ENCODE peak calls at places on chromosome 9, in six cellular contexts. J is CD4-positive, alpha-beta memory T cell; E is thoracic aorta; C is CD8-positive, alpha-beta T cell; M is Caco-2; B is lung. L is an unnamed sample.

GRCh38 chr9:21336467-21336866 is 1.3 kb upstream of the KLHL9 start:
- DNase-seq in J (no peak), E (no peak), C (no peak), M (no peak), B (no peak), L (no peak)

GRCh38 chr9:699396-699795 is 142.1 kb upstream of the DMRT1 start:
- DNase-seq in J (no peak), E (no peak), C (no peak), M (no peak), B (no peak), L (no peak)

GRCh38 chr9:4680750-4681149 is 1.4 kb downstream of the CDC37L1 start:
- DNase-seq in J (no peak), E (no peak), C (no peak), M (no peak), B (no peak), L (no peak)

GRCh38 chr9:38432922-38433510 is 8.8 kb upstream of the IGFBPL1 start:
- DNase-seq in J (peak), E (no peak), C (no peak), M (no peak), B (no peak), L (peak)

GRCh38 chr9:14271078-14271673 is 42.8 kb downstream of the NFIB start:
- DNase-seq in J (no peak), E (no peak), C (no peak), M (no peak), B (peak), L (no peak)

GRCh38 chr9:78807286-78807685 is 510.4 kb downstream of the PSAT1 start:
- DNase-seq in J (no peak), E (no peak), C (no peak), M (no peak), B (no peak), L (no peak)

GRCh38 chr9:126327750-126328120 is 1.1 kb downstream of the MVB12B start:
- DNase-seq in J (no peak), E (no peak), C (no peak), M (no peak), B (no peak), L (no peak)

GRCh38 chr9:126609711-126610388 is 3.9 kb upstream of the LMX1B start:
- DNase-seq in J (no peak), E (no peak), C (no peak), M (no peak), B (no peak), L (no peak)

GRCh38 chr9:7234144-7234543 is 476.4 kb downstream of the KDM4C start:
- DNase-seq in J (no peak), E (no peak), C (no peak), M (no peak), B (no peak), L (peak)

GRCh38 chr9:117763314-117763713 is 59.1 kb downstream of the TLR4 start:
- DNase-seq in J (no peak), E (no peak), C (no peak), M (no peak), B (no peak), L (no peak)

GRCh38 chr9:125119643-125120286 is 23.6 kb downstream of the SCAI start:
- DNase-seq in J (no peak), E (no peak), C (no peak), M (no peak), B (no peak), L (peak)

GRCh38 chr9:26210338-26210851 is 532.2 kb upstream of the TUSC1 start:
- DNase-seq in J (no peak), E (no peak), C (no peak), M (no peak), B (no peak), L (no peak)

GRCh38 chr9:88270398-88270797 is 117.8 kb upstream of the SPIN1 start:
- DNase-seq in J (no peak), E (no peak), C (no peak), M (no peak), B (no peak), L (no peak)

GRCh38 chr9:114777841-114778240 is 28.0 kb downstream of the TNFSF15 start:
- DNase-seq in J (no peak), E (no peak), C (no peak), M (no peak), B (no peak), L (peak)

GRCh38 chr9:100340224-100340623 is 12.5 kb downstream of the TEX10 start:
- DNase-seq in J (no peak), E (no peak), C (no peak), M (no peak), B (no peak), L (no peak)

GRCh38 chr9:121781143-121781542 is 129.7 kb downstream of the DAB2IP start:
- DNase-seq in J (no peak), E (no peak), C (no peak), M (peak), B (no peak), L (no peak)

GRCh38 chr9:37531699-37532098 is 44.5 kb downstream of the FBXO10 start:
- DNase-seq in J (peak), E (no peak), C (peak), M (no peak), B (no peak), L (no peak)

GRCh38 chr9:2179557-2179956 is 164.4 kb downstream of the SMARCA2 start:
- DNase-seq in J (no peak), E (no peak), C (no peak), M (no peak), B (no peak), L (no peak)

GRCh38 chr9:16368425-16369087 is 501.9 kb downstream of the BNC2 start:
- DNase-seq in J (no peak), E (no peak), C (no peak), M (no peak), B (no peak), L (no peak)

GRCh38 chr9:93303806-93304573 is 120.1 kb downstream of the WNK2 start:
- DNase-seq in J (no peak), E (no peak), C (no peak), M (peak), B (no peak), L (no peak)

GRCh38 chr9:109506097-109506712 is 8.1 kb upstream of the PTPN3 start:
- DNase-seq in J (no peak), E (no peak), C (no peak), M (no peak), B (no peak), L (no peak)

GRCh38 chr9:134699343-134699740 is 57.7 kb downstream of the COL5A1 start:
- DNase-seq in J (no peak), E (no peak), C (no peak), M (no peak), B (no peak), L (peak)

GRCh38 chr9:98236881-98237487 is 18.5 kb downstream of the TBC1D2 start:
- DNase-seq in J (no peak), E (no peak), C (no peak), M (peak), B (no peak), L (no peak)

GRCh38 chr9:34651876-34652602 is at the start of gene IL11RA:
- DNase-seq in J (no peak), E (peak), C (no peak), M (peak), B (peak), L (no peak)

GRCh38 chr9:20441704-20442423 is 180.4 kb downstream of the MLLT3 start:
- DNase-seq in J (no peak), E (no peak), C (no peak), M (no peak), B (no peak), L (no peak)

GRCh38 chr9:29750062-29750461 is 2176.8 kb upstream of the C9orf72 start:
- DNase-seq in J (no peak), E (no peak), C (no peak), M (no peak), B (no peak), L (no peak)

DNA sequence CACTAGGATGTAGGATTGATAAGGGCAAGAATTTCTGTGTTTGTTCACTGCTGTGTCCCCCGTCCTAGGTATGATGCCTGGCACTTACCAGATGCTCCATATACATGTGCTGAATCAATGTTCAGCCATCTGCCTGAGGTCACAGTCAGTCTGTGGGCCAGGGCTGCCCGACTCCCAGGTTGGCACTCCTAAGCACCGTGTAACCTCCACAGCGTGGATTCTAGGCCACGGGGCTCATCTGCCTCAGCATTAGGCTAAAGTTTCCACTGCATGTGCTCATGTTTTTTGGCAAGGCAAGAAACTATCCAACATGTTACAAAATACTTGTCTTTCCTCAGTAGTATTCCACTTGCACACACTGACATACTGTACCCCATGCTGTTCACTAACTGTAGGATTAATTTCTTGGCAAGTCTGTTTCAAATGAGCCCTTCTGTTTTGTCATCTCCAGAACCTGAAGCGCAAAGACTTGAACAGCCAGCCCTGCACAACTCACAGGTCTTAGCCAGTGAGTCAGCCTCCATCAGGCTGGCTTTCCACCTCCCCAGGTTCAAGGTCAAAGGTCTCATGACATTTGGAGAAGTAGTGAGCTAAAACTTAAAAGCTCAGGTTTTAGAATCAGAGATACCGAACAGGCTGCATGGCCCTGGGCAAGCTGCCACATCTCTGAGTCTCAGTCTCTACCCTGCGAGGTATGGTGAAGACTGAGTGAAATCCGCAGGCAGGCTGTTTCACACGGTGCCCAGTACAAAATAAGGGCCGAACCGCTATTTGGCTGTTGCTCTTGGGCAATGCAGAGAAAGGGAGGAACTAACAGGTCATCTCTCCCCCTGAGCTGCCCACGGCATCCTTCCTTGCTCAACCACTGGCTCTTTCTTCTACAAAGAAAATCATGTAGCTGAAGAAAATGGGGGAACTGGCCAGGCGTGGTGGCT is 7.2 kb downstream of the TOR1A start:
- DNase-seq in J (no peak), E (no peak), C (no peak), M (no peak), B (peak), L (no peak)
- H3K4me3 ChIP-seq in J (no peak), E (no peak), C (no peak), M (no peak), B (no peak), L (no peak)

DNA sequence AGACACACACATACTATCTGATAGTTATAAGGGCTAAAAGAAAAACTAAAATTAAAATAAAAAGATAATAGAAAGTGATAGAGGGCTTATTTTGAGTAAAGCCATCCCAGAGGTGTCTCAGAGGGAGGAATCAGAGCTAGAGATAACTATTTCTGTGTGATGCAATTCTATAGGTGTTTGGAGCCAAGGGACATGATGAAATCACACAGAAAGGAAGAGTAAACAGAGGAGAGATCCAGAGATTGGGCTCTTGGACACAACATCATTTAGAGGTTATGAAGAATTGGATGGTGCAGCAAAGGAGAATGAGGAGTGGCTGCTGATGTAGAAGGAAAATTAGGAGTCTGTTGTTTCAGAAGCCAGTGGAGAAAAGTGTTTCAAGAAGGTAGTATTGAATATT is 393.5 kb downstream of the DIRAS2 start:
- DNase-seq in J (no peak), E (no peak), C (no peak), M (no peak), B (no peak), L (no peak)
- H3K4me3 ChIP-seq in J (no peak), E (no peak), C (no peak), M (no peak), B (no peak), L (no peak)

DNA sequence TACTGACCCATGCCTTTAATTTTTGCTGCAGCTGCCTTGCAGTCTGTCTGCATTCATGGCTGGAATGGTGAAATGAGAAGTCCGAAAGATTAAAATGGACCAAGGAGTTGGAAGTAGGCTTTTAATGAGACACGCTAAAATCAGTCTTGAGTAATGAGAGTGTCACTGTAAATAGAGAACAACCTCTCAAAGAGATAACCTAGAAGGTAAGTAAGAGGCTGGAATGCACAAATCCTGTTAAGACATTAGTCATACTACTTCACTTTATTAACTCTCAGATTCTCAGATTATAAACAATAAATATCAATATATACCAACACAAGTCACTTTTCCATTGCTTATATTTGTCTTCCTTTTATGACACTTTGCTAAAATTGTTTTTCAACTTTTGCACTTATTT is 880.6 kb upstream of the C9orf72 start:
- DNase-seq in J (no peak), E (no peak), C (no peak), M (no peak), B (no peak), L (no peak)
- H3K4me3 ChIP-seq in J (no peak), E (no peak), C (no peak), M (no peak), B (no peak), L (no peak)

GRCh38 chr9:129141066-129142041 is 30.1 kb downstream of the PTPA start:
- DNase-seq in J (no peak), E (no peak), C (no peak), M (no peak), B (peak), L (no peak)

GRCh38 chr9:129143461-129143927 is 32.3 kb downstream of the PTPA start:
- DNase-seq in J (no peak), E (no peak), C (no peak), M (peak), B (peak), L (no peak)

GRCh38 chr9:129142115-129142514 is 30.9 kb downstream of the PTPA start:
- DNase-seq in J (no peak), E (no peak), C (no peak), M (no peak), B (no peak), L (no peak)

GRCh38 chr9:129143031-129143441 is 31.8 kb downstream of the PTPA start:
- DNase-seq in J (peak), E (no peak), C (peak), M (peak), B (peak), L (no peak)

GRCh38 chr9:129142536-129142935 is 31.3 kb downstream of the PTPA start:
- DNase-seq in J (no peak), E (no peak), C (no peak), M (no peak), B (no peak), L (no peak)
- H3K4me3 ChIP-seq in J (no peak), E (peak), C (no peak), M (no peak), B (no peak), L (no peak)

DNA sequence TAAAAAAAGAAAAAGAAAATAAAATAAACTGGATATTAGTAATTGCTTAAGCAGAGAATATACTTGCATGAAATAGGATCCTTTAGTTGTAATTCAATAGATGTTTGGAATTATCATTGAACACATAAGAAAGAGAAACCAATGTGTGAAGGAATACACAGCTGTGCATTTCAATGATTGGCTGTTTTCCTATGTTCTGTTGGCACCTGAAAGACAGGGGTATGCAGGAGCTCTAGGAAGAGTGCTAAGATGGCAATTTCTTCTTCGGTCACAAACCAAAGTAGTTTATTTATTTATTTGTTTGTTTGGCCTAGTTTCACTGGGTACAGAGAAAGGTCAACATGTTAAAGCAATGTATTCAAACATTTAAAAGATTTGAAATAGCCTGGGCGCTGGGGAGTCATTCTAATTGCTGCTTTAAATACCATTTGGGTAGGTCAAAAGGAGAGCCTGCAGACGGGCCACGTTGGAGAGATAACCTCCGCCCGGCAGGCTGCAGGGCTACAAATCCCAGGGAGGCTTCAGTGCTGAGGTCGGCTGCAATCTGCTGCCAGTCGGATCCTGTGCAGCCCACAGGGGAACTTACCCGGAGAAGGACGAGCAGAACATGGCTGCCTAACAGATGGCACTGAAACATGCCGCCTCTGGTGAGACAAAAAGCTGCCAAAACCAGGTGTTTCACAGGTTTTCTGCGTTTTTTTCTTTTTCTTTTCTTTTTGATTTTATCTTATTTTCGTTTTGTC is 154.2 kb upstream of the TYRP1 start:
- DNase-seq in J (no peak), E (no peak), C (no peak), M (no peak), B (no peak), L (no peak)
- H3K4me3 ChIP-seq in J (no peak), E (peak), C (no peak), M (no peak), B (no peak), L (no peak)

GRCh38 chr9:107732781-107733529 is 243.4 kb upstream of the KLF4 start:
- DNase-seq in J (no peak), E (no peak), C (no peak), M (no peak), B (no peak), L (no peak)
- H3K4me3 ChIP-seq in J (no peak), E (peak), C (no peak), M (no peak), B (no peak), L (no peak)

DNA sequence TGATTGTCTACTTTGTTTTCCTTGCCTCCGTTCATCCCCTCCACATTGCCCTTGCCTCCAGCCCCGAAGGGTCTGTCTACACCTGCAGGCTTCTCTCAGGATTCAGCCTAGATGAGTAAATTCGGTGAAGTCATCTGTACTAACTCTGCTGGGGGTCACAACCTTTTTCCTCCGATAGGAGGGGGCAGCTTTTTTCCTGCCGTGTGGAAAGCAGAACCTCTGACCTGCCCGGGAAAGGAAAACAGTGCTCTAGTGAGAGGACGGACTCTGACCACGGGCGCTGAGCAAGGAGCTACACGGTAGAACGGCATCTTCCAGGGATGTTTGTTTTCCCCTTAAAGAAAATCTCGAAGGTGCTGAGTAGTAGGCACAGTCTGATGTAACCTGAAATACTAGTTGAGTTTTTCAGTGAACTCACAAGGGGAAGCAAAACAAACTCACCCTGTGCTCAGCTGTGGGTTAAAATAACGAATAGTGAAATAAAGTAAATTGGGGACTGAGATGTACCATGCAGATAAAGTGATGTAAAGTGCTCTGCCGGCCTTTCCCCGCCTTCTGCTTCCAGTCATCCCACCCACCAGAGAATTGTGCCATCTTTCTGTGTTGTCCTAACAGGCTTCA is 281.8 kb downstream of the AOPEP start:
- DNase-seq in J (no peak), E (no peak), C (no peak), M (peak), B (no peak), L (no peak)
- H3K4me3 ChIP-seq in J (no peak), E (peak), C (no peak), M (no peak), B (no peak), L (no peak)

GRCh38 chr9:110810251-110810976 is 141.8 kb downstream of the MUSK start:
- DNase-seq in J (no peak), E (no peak), C (no peak), M (no peak), B (no peak), L (no peak)

GRCh38 chr9:110807956-110808598 is 139.5 kb downstream of the MUSK start:
- DNase-seq in J (no peak), E (no peak), C (no peak), M (no peak), B (no peak), L (no peak)

GRCh38 chr9:110809038-110809595 is 140.5 kb downstream of the MUSK start:
- DNase-seq in J (no peak), E (no peak), C (no peak), M (no peak), B (no peak), L (no peak)

GRCh38 chr9:110814159-110814558 is 145.6 kb downstream of the MUSK start:
- DNase-seq in J (no peak), E (no peak), C (no peak), M (no peak), B (no peak), L (no peak)

DNA sequence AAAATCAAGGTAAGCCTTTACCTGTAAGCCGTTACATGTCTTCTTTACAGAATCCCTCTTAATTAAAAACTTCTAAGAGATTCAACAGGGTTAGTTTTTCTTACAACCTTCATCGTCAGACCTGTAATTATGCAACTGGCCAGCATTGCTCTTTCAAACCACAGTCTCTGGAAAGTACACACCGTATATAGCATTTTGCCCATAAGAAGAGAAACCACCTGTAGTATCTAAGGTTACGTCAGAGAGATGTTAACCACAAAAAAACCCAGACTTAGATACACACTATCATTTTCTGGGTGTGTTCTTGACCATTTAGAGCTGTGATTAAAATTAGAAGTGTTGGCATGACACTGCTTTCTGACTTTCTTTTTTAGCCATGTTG is 140.0 kb downstream of the MUSK start:
- DNase-seq in J (no peak), E (no peak), C (no peak), M (no peak), B (no peak), L (no peak)
- H3K4me3 ChIP-seq in J (no peak), E (no peak), C (no peak), M (no peak), B (no peak), L (no peak)

L was measured in Jurkat, Clone E6-1.